ENCODE peak calls at places on chromosomes 13 and 19, in four cellular contexts. E is aorta, K is heart left ventricle, A is left ventricle myocardium inferior. V is an unnamed sample. For H3K4me1, the result is how much of the 10 kb centered on the place peaks cover.

GRCh38 chr19:44212865-44213346 is 574 bp downstream of the ZNF227 start:
- DNase-seq in E (no peak), K (no peak), A (no peak), V (no peak)

GRCh38 chr19:33344210-33344609 is 29.3 kb upstream of the CEBPG start:
- DNase-seq in E (no peak), K (no peak), A (no peak), V (no peak)

GRCh38 chr13:79245937-79246574 is 160.0 kb downstream of the RBM26 start:
- DNase-seq in E (no peak), K (no peak), A (no peak), V (no peak)

GRCh38 chr19:49148784-49149651 is 6.2 kb downstream of the HRC start:
- DNase-seq in E (peak), K (peak), A (peak), V (peak)

GRCh38 chr19:39308531-39309304 is 11.9 kb downstream of the LRFN1 start:
- DNase-seq in E (peak), K (no peak), A (no peak), V (no peak)

GRCh38 chr13:30088312-30088855 is 219.0 kb downstream of the KATNAL1 start:
- DNase-seq in E (no peak), K (no peak), A (no peak), V (no peak)

GRCh38 chr13:33931397-33931987 is 113.5 kb downstream of the RFC3 start:
- DNase-seq in E (no peak), K (no peak), A (no peak), V (peak)

GRCh38 chr19:33613601-33614000 is 8.2 kb upstream of the CHST8 start:
- DNase-seq in E (no peak), K (no peak), A (no peak), V (no peak)

GRCh38 chr19:8194528-8195275 is 14.5 kb upstream of the CERS4 start:
- DNase-seq in E (peak), K (peak), A (no peak), V (no peak)

GRCh38 chr13:100610399-100611347 is 22.1 kb upstream of the GGACT start:
- DNase-seq in E (no peak), K (no peak), A (no peak), V (peak)

GRCh38 chr19:17121736-17122293 is 46.2 kb downstream of the MYO9B start:
- DNase-seq in E (peak), K (no peak), A (no peak), V (no peak)

GRCh38 chr19:17125052-17125727 is 49.6 kb downstream of the MYO9B start:
- DNase-seq in E (no peak), K (no peak), A (no peak), V (no peak)

GRCh38 chr19:17125728-17126677 is 50.4 kb downstream of the MYO9B start:
- DNase-seq in E (peak), K (peak), A (peak), V (peak)

GRCh38 chr19:17124025-17124424 is 48.4 kb downstream of the MYO9B start:
- DNase-seq in E (no peak), K (no peak), A (no peak), V (no peak)

GRCh38 chr19:17123041-17123440 is 47.5 kb downstream of the MYO9B start:
- DNase-seq in E (no peak), K (no peak), A (no peak), V (no peak)
- H3K4me1 ChIP-seq in E (under half), K (half or more), A (under half), V (under half)

GRCh38 chr19:18430417-18431144 is 7.4 kb downstream of the ISYNA1 start:
- DNase-seq in E (peak), K (peak), A (no peak), V (no peak)
- H3K4me1 ChIP-seq in E (under half), K (half or more), A (half or more), V (under half)

GRCh38 chr19:55641376-55642152 is 762 bp downstream of the ZNF580 start:
- DNase-seq in E (peak), K (no peak), A (no peak), V (no peak)
- H3K4me1 ChIP-seq in E (under half), K (half or more), A (half or more), V (under half)

GRCh38 chr13:32208860-32209259 is 106.3 kb downstream of the ZAR1L start:
- DNase-seq in E (peak), K (no peak), A (no peak), V (no peak)
- H3K4me1 ChIP-seq in E (under half), K (under half), A (half or more), V (under half)

DNA sequence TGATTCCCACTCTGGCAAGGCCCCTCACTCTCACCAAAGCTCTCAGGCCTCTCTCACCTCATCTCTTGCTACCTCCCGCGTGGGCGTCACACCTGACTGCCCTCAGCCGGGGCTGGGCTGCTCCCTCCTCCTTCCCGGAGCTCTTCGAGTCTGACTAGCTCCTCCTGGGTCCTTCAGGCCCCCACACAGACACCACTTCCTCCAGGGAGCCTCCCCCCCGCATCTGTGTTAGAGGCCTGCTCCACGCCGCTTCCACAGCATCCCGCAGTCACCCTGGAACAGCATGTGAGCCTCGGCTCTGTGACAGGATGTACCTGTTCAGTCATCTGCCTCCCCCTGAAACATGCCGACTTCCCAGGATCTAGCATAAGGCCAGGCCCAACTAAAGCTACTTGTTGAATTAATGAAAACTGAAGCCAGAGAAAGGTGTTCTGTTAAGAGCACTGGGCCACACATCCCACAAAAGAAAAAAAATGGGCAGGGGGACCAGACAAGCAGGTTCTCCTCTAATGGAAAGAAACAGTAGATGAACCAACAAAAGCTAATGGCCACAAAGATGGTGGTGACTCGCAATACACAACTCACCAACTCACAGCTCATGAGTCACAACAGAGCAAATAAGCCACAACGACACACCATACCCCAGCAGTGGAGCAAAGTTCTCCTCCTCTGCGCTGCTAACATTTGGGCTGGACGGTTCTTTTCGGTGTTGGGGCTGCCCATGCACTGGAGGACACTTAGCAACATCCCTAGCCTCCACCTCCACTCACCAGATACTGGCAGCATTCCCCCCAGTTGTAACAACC is 3.0 kb downstream of the PPP6R1 start:
- DNase-seq in E (peak), K (no peak), A (no peak), V (peak)
- H3K4me1 ChIP-seq in E (under half), K (half or more), A (half or more), V (under half)

V was measured in thyroid gland.